ENCODE peak calls at places on chromosomes 5 and 9, in nine cellular contexts. One of them, this sample, is unnamed.

GRCh38 chr9:126334626-126335621 is 8.3 kb downstream of the MVB12B start:
- DNase-seq in OCI-LY7: no peak
- DNase-seq in left colon: no peak
- DNase-seq in NCI-H1436: no peak
- DNase-seq in HEK293T: no peak
- DNase-seq in activated naive CD4-positive, alpha-beta T cell treated with anti-CD3 and anti-CD28 coated beads for 36 hours: no peak
- DNase-seq in HTR-8/SVneo: no peak
- DNase-seq in stimulated activated CD4-positive, alpha-beta T cell treated with anti-CD3 and anti-CD28 coated beads, Interleukin-1b, Interleukin-23, amount 100 ng/mL, for 48 hours: no peak
- DNase-seq in activated naive CD8-positive, alpha-beta T cell treated with anti-CD3 and anti-CD28 coated beads, Interleukin-2, amount 50 U/mL, for 24 hours: no peak
- DNase-seq in this sample: no peak

GRCh38 chr5:137212471-137212870 is 286.7 kb downstream of the SPOCK1 start:
- DNase-seq in OCI-LY7: no peak
- DNase-seq in left colon: no peak
- DNase-seq in NCI-H1436: no peak
- DNase-seq in HEK293T: no peak
- DNase-seq in activated naive CD4-positive, alpha-beta T cell treated with anti-CD3 and anti-CD28 coated beads for 36 hours: no peak
- DNase-seq in HTR-8/SVneo: no peak
- DNase-seq in stimulated activated CD4-positive, alpha-beta T cell treated with anti-CD3 and anti-CD28 coated beads, Interleukin-1b, Interleukin-23, amount 100 ng/mL, for 48 hours: no peak
- DNase-seq in activated naive CD8-positive, alpha-beta T cell treated with anti-CD3 and anti-CD28 coated beads, Interleukin-2, amount 50 U/mL, for 24 hours: no peak
- DNase-seq in this sample: no peak

GRCh38 chr5:36570268-36570667 is 36.1 kb upstream of the SLC1A3 start:
- DNase-seq in OCI-LY7: no peak
- DNase-seq in left colon: no peak
- DNase-seq in NCI-H1436: no peak
- DNase-seq in HEK293T: no peak
- DNase-seq in activated naive CD4-positive, alpha-beta T cell treated with anti-CD3 and anti-CD28 coated beads for 36 hours: no peak
- DNase-seq in HTR-8/SVneo: no peak
- DNase-seq in stimulated activated CD4-positive, alpha-beta T cell treated with anti-CD3 and anti-CD28 coated beads, Interleukin-1b, Interleukin-23, amount 100 ng/mL, for 48 hours: no peak
- DNase-seq in activated naive CD8-positive, alpha-beta T cell treated with anti-CD3 and anti-CD28 coated beads, Interleukin-2, amount 50 U/mL, for 24 hours: no peak
- DNase-seq in this sample: no peak

GRCh38 chr9:37923796-37924430 is 20.0 kb upstream of the SLC25A51 start:
- DNase-seq in OCI-LY7: no peak
- DNase-seq in left colon: no peak
- DNase-seq in NCI-H1436: no peak
- DNase-seq in HEK293T: no peak
- DNase-seq in activated naive CD4-positive, alpha-beta T cell treated with anti-CD3 and anti-CD28 coated beads for 36 hours: no peak
- DNase-seq in HTR-8/SVneo: no peak
- DNase-seq in stimulated activated CD4-positive, alpha-beta T cell treated with anti-CD3 and anti-CD28 coated beads, Interleukin-1b, Interleukin-23, amount 100 ng/mL, for 48 hours: no peak
- DNase-seq in activated naive CD8-positive, alpha-beta T cell treated with anti-CD3 and anti-CD28 coated beads, Interleukin-2, amount 50 U/mL, for 24 hours: no peak
- DNase-seq in this sample: no peak

GRCh38 chr5:149826574-149826973 is 96.5 kb downstream of the PPARGC1B start:
- DNase-seq in OCI-LY7: no peak
- DNase-seq in left colon: no peak
- DNase-seq in NCI-H1436: no peak
- DNase-seq in HEK293T: no peak
- DNase-seq in activated naive CD4-positive, alpha-beta T cell treated with anti-CD3 and anti-CD28 coated beads for 36 hours: no peak
- DNase-seq in HTR-8/SVneo: no peak
- DNase-seq in stimulated activated CD4-positive, alpha-beta T cell treated with anti-CD3 and anti-CD28 coated beads, Interleukin-1b, Interleukin-23, amount 100 ng/mL, for 48 hours: no peak
- DNase-seq in activated naive CD8-positive, alpha-beta T cell treated with anti-CD3 and anti-CD28 coated beads, Interleukin-2, amount 50 U/mL, for 24 hours: no peak
- DNase-seq in this sample: no peak

GRCh38 chr5:43603535-43604363 is 769 bp downstream of the NNT start:
- DNase-seq in OCI-LY7: peak
- DNase-seq in left colon: peak
- DNase-seq in NCI-H1436: peak
- DNase-seq in HEK293T: peak
- DNase-seq in activated naive CD4-positive, alpha-beta T cell treated with anti-CD3 and anti-CD28 coated beads for 36 hours: peak
- DNase-seq in HTR-8/SVneo: peak
- DNase-seq in stimulated activated CD4-positive, alpha-beta T cell treated with anti-CD3 and anti-CD28 coated beads, Interleukin-1b, Interleukin-23, amount 100 ng/mL, for 48 hours: peak
- DNase-seq in activated naive CD8-positive, alpha-beta T cell treated with anti-CD3 and anti-CD28 coated beads, Interleukin-2, amount 50 U/mL, for 24 hours: peak
- DNase-seq in this sample: peak

GRCh38 chr9:134224827-134225154 is 60.4 kb upstream of the RNU6ATAC start:
- DNase-seq in OCI-LY7: no peak
- DNase-seq in left colon: no peak
- DNase-seq in NCI-H1436: no peak
- DNase-seq in HEK293T: no peak
- DNase-seq in activated naive CD4-positive, alpha-beta T cell treated with anti-CD3 and anti-CD28 coated beads for 36 hours: no peak
- DNase-seq in HTR-8/SVneo: no peak
- DNase-seq in stimulated activated CD4-positive, alpha-beta T cell treated with anti-CD3 and anti-CD28 coated beads, Interleukin-1b, Interleukin-23, amount 100 ng/mL, for 48 hours: no peak
- DNase-seq in activated naive CD8-positive, alpha-beta T cell treated with anti-CD3 and anti-CD28 coated beads, Interleukin-2, amount 50 U/mL, for 24 hours: no peak
- DNase-seq in this sample: no peak

GRCh38 chr5:73312146-73312871 is 136.3 kb downstream of the FOXD1 start:
- DNase-seq in OCI-LY7: peak
- DNase-seq in left colon: peak
- DNase-seq in NCI-H1436: no peak
- DNase-seq in HEK293T: no peak
- DNase-seq in activated naive CD4-positive, alpha-beta T cell treated with anti-CD3 and anti-CD28 coated beads for 36 hours: peak
- DNase-seq in HTR-8/SVneo: no peak
- DNase-seq in stimulated activated CD4-positive, alpha-beta T cell treated with anti-CD3 and anti-CD28 coated beads, Interleukin-1b, Interleukin-23, amount 100 ng/mL, for 48 hours: no peak
- DNase-seq in activated naive CD8-positive, alpha-beta T cell treated with anti-CD3 and anti-CD28 coated beads, Interleukin-2, amount 50 U/mL, for 24 hours: no peak
- DNase-seq in this sample: peak

GRCh38 chr5:122704247-122705036 is 70.4 kb upstream of the SNX2 start:
- DNase-seq in OCI-LY7: peak
- DNase-seq in left colon: no peak
- DNase-seq in NCI-H1436: no peak
- DNase-seq in HEK293T: peak
- DNase-seq in activated naive CD4-positive, alpha-beta T cell treated with anti-CD3 and anti-CD28 coated beads for 36 hours: no peak
- DNase-seq in HTR-8/SVneo: peak
- DNase-seq in stimulated activated CD4-positive, alpha-beta T cell treated with anti-CD3 and anti-CD28 coated beads, Interleukin-1b, Interleukin-23, amount 100 ng/mL, for 48 hours: no peak
- DNase-seq in activated naive CD8-positive, alpha-beta T cell treated with anti-CD3 and anti-CD28 coated beads, Interleukin-2, amount 50 U/mL, for 24 hours: no peak
- DNase-seq in this sample: no peak

GRCh38 chr9:98740226-98740881 is 31.6 kb upstream of the GABBR2 start:
- DNase-seq in OCI-LY7: no peak
- DNase-seq in left colon: no peak
- DNase-seq in NCI-H1436: no peak
- DNase-seq in HEK293T: no peak
- DNase-seq in activated naive CD4-positive, alpha-beta T cell treated with anti-CD3 and anti-CD28 coated beads for 36 hours: no peak
- DNase-seq in HTR-8/SVneo: no peak
- DNase-seq in stimulated activated CD4-positive, alpha-beta T cell treated with anti-CD3 and anti-CD28 coated beads, Interleukin-1b, Interleukin-23, amount 100 ng/mL, for 48 hours: no peak
- DNase-seq in activated naive CD8-positive, alpha-beta T cell treated with anti-CD3 and anti-CD28 coated beads, Interleukin-2, amount 50 U/mL, for 24 hours: no peak
- DNase-seq in this sample: no peak